ENCODE peak calls at places on chromosome 9, in seven cellular contexts. M, H, P, R, B, G and D are unnamed samples.

GRCh38 chr9:98974554-98974953 is 30.8 kb downstream of the COL15A1 start:
- DNase-seq in M (no peak), H (no peak), P (no peak), R (no peak), B (no peak), G (no peak), D (no peak)

GRCh38 chr9:135463140-135463539 is 16.4 kb upstream of the PPP1R26 start:
- DNase-seq in M (no peak), H (no peak), P (no peak), R (no peak), B (no peak), G (no peak), D (no peak)

GRCh38 chr9:99466787-99467186 is 244.7 kb downstream of the SEC61B start:
- DNase-seq in M (no peak), H (peak; percentile 2), P (no peak), R (no peak), B (no peak), G (no peak), D (no peak)

GRCh38 chr9:136087741-136088480 is 7.2 kb downstream of the NACC2 start:
- DNase-seq in M (no peak), H (no peak), P (no peak), R (no peak), B (no peak), G (no peak), D (peak; percentile 55)

GRCh38 chr9:70586506-70586905 is 172.0 kb upstream of the KLF9 start:
- DNase-seq in M (no peak), H (no peak), P (no peak), R (no peak), B (no peak), G (no peak), D (no peak)

GRCh38 chr9:128636024-128636390 is 20.6 kb downstream of the DYNC2I2 start:
- DNase-seq in M (peak; percentile 52), H (peak; percentile 20), P (no peak), R (peak; percentile 61), B (no peak), G (no peak), D (peak; percentile 51)

GRCh38 chr9:115132648-115133047 is 14.7 kb upstream of the TNC start:
- DNase-seq in M (no peak), H (no peak), P (no peak), R (no peak), B (no peak), G (no peak), D (peak; percentile 53)

GRCh38 chr9:70012569-70012968 is 31.1 kb upstream of the MAMDC2 start:
- DNase-seq in M (no peak), H (no peak), P (no peak), R (no peak), B (no peak), G (no peak), D (no peak)

GRCh38 chr9:98742325-98743280 is 33.9 kb upstream of the GABBR2 start:
- DNase-seq in M (no peak), H (no peak), P (no peak), R (no peak), B (peak; percentile 10), G (no peak), D (no peak)

GRCh38 chr9:37925786-37926736 is 22.1 kb upstream of the SLC25A51 start:
- DNase-seq in M (no peak), H (no peak), P (no peak), R (no peak), B (no peak), G (no peak), D (no peak)

GRCh38 chr9:132637351-132637750 is 32.4 kb downstream of the DDX31 start:
- DNase-seq in M (no peak), H (peak; percentile 96), P (no peak), R (peak; percentile 27), B (no peak), G (no peak), D (no peak)

GRCh38 chr9:95422650-95423049 is 94.1 kb downstream of the PTCH1 start:
- DNase-seq in M (no peak), H (no peak), P (no peak), R (no peak), B (no peak), G (no peak), D (no peak)

GRCh38 chr9:134169724-134170401 is 5.5 kb upstream of the RNU6ATAC start:
- DNase-seq in M (no peak), H (no peak), P (no peak), R (no peak), B (no peak), G (no peak), D (peak; percentile 55)

GRCh38 chr9:120358877-120359276 is 221.1 kb downstream of the CDK5RAP2 start:
- DNase-seq in M (no peak), H (no peak), P (no peak), R (no peak), B (no peak), G (no peak), D (no peak)

GRCh38 chr9:81002242-81002641 is 687.1 kb downstream of the TLE1 start:
- DNase-seq in M (no peak), H (no peak), P (no peak), R (peak; percentile 60), B (no peak), G (no peak), D (no peak)

GRCh38 chr9:89786650-89787049 is 181.8 kb downstream of the GADD45G start:
- DNase-seq in M (peak; percentile 61), H (no peak), P (peak; percentile 39), R (no peak), B (no peak), G (no peak), D (no peak)

GRCh38 chr9:110821064-110821463 is 152.5 kb downstream of the MUSK start:
- DNase-seq in M (no peak), H (no peak), P (no peak), R (no peak), B (no peak), G (no peak), D (no peak)

GRCh38 chr9:115944166-115944948 is 209.2 kb upstream of the PAPPA start:
- DNase-seq in M (peak; percentile 73), H (no peak), P (peak; percentile 3), R (peak; percentile 33), B (peak; percentile 100), G (peak; percentile 23), D (peak; percentile 88)

GRCh38 chr9:12933957-12934356 is 159.1 kb downstream of the LURAP1L start:
- DNase-seq in M (no peak), H (no peak), P (no peak), R (no peak), B (no peak), G (no peak), D (no peak)

GRCh38 chr9:104941597-104941996 is 13.6 kb upstream of the ABCA1 start:
- DNase-seq in M (no peak), H (no peak), P (no peak), R (no peak), B (no peak), G (no peak), D (no peak)

GRCh38 chr9:120692901-120693573 is 21.2 kb downstream of the MEGF9 start:
- DNase-seq in M (no peak), H (no peak), P (no peak), R (no peak), B (peak; percentile 40), G (no peak), D (no peak)

GRCh38 chr9:116899337-116900006 is 212.4 kb downstream of the TRIM32 start:
- DNase-seq in M (no peak), H (no peak), P (no peak), R (no peak), B (no peak), G (no peak), D (no peak)

GRCh38 chr9:994005-994404 is 17.6 kb downstream of the DMRT3 start:
- DNase-seq in M (no peak), H (no peak), P (no peak), R (no peak), B (no peak), G (no peak), D (no peak)

GRCh38 chr9:129608561-129609481 is 12.1 kb downstream of the C9orf50 start:
- DNase-seq in M (no peak), H (no peak), P (no peak), R (no peak), B (no peak), G (no peak), D (peak; percentile 69)

GRCh38 chr9:8644571-8644970 is 845.0 kb upstream of the DMAC1 start:
- DNase-seq in M (no peak), H (no peak), P (no peak), R (no peak), B (no peak), G (no peak), D (peak; percentile 24)

GRCh38 chr9:2281031-2281802 is 266.1 kb downstream of the SMARCA2 start:
- DNase-seq in M (no peak), H (no peak), P (no peak), R (no peak), B (no peak), G (no peak), D (no peak)

GRCh38 chr9:21684831-21685362 is 117.5 kb upstream of the MTAP start:
- DNase-seq in M (no peak), H (no peak), P (no peak), R (no peak), B (no peak), G (no peak), D (no peak)

GRCh38 chr9:78213696-78214095 is 22.2 kb upstream of the CEP78 start:
- DNase-seq in M (no peak), H (peak; percentile 10), P (peak; percentile 80), R (no peak), B (no peak), G (no peak), D (no peak)

GRCh38 chr9:3820643-3821042 is 294.8 kb upstream of the RFX3 start:
- DNase-seq in M (no peak), H (no peak), P (no peak), R (no peak), B (no peak), G (no peak), D (no peak)